ENCODE peak calls at places on chromosomes 13 and 19, in four cellular contexts. One of them, this sample, is unnamed.

GRCh38 chr13:20160346-20161274 is at the start of gene GJA3:
- DNase-seq in fibroblast of lung: peak; percentile 29
- DNase-seq in neural progenitor cell: peak; percentile 84
- DNase-seq in mammary epithelial cell: peak; percentile 60
- DNase-seq in this sample: peak; percentile 36

GRCh38 chr19:29685326-29685725 is 20.1 kb downstream of the PLEKHF1 start:
- DNase-seq in fibroblast of lung: peak; percentile 29
- DNase-seq in neural progenitor cell: no peak
- DNase-seq in mammary epithelial cell: peak; percentile 31
- DNase-seq in this sample: no peak

GRCh38 chr19:46288896-46289588 is 7.8 kb upstream of the HIF3A start:
- DNase-seq in fibroblast of lung: peak; percentile 91
- DNase-seq in neural progenitor cell: no peak
- DNase-seq in mammary epithelial cell: peak; percentile 94
- DNase-seq in this sample: no peak

GRCh38 chr13:113741101-113741731 is 17.8 kb upstream of the TMEM255B start:
- DNase-seq in fibroblast of lung: no peak
- DNase-seq in neural progenitor cell: no peak
- DNase-seq in mammary epithelial cell: no peak
- DNase-seq in this sample: peak; percentile 56

GRCh38 chr19:31177230-31177629 is 172.0 kb downstream of the TSHZ3 start:
- DNase-seq in fibroblast of lung: no peak
- DNase-seq in neural progenitor cell: no peak
- DNase-seq in mammary epithelial cell: no peak
- DNase-seq in this sample: no peak

GRCh38 chr13:30158774-30159445 is 148.4 kb downstream of the KATNAL1 start:
- DNase-seq in fibroblast of lung: peak; percentile 68
- DNase-seq in neural progenitor cell: no peak
- DNase-seq in mammary epithelial cell: no peak
- DNase-seq in this sample: no peak

GRCh38 chr19:40337594-40337993 is 10.6 kb downstream of the C19orf47 start:
- DNase-seq in fibroblast of lung: no peak
- DNase-seq in neural progenitor cell: no peak
- DNase-seq in mammary epithelial cell: no peak
- DNase-seq in this sample: no peak

GRCh38 chr13:33723772-33724435 is 94.0 kb upstream of the RFC3 start:
- DNase-seq in fibroblast of lung: peak; percentile 91
- DNase-seq in neural progenitor cell: peak; percentile 88
- DNase-seq in mammary epithelial cell: peak; percentile 64
- DNase-seq in this sample: peak; percentile 60

GRCh38 chr13:40064723-40065122 is 409.3 kb downstream of the COG6 start:
- DNase-seq in fibroblast of lung: peak; percentile 93
- DNase-seq in neural progenitor cell: no peak
- DNase-seq in mammary epithelial cell: peak; percentile 80
- DNase-seq in this sample: no peak

GRCh38 chr13:37884026-37884425 is 14.5 kb upstream of the TRPC4 start:
- DNase-seq in fibroblast of lung: no peak
- DNase-seq in neural progenitor cell: no peak
- DNase-seq in mammary epithelial cell: no peak
- DNase-seq in this sample: no peak

GRCh38 chr19:15091918-15092753 is 10.1 kb downstream of the OR1I1 start:
- DNase-seq in fibroblast of lung: peak; percentile 77
- DNase-seq in neural progenitor cell: peak; percentile 84
- DNase-seq in mammary epithelial cell: peak; percentile 41
- DNase-seq in this sample: peak; percentile 60

GRCh38 chr13:110726726-110727125 is 13.2 kb downstream of the ING1 start:
- DNase-seq in fibroblast of lung: no peak
- DNase-seq in neural progenitor cell: no peak
- DNase-seq in mammary epithelial cell: no peak
- DNase-seq in this sample: no peak

GRCh38 chr13:36763322-36763721 is 55.7 kb upstream of the RFXAP start:
- DNase-seq in fibroblast of lung: no peak
- DNase-seq in neural progenitor cell: no peak
- DNase-seq in mammary epithelial cell: no peak
- DNase-seq in this sample: no peak

GRCh38 chr19:34067861-34068271 is 104.4 kb upstream of the LSM14A start:
- DNase-seq in fibroblast of lung: no peak
- DNase-seq in neural progenitor cell: no peak
- DNase-seq in mammary epithelial cell: no peak
- DNase-seq in this sample: no peak

GRCh38 chr13:70016116-70016515 is 91.5 kb upstream of the ATXN8OS start:
- DNase-seq in fibroblast of lung: no peak
- DNase-seq in neural progenitor cell: no peak
- DNase-seq in mammary epithelial cell: no peak
- DNase-seq in this sample: no peak

GRCh38 chr19:17103177-17103576 is 27.6 kb downstream of the MYO9B start:
- DNase-seq in fibroblast of lung: peak; percentile 70
- DNase-seq in neural progenitor cell: peak; percentile 26
- DNase-seq in mammary epithelial cell: peak; percentile 26
- DNase-seq in this sample: peak; percentile 30

GRCh38 chr19:10543420-10544241 is at the start of gene ATG4D:
- DNase-seq in fibroblast of lung: peak; percentile 61
- DNase-seq in neural progenitor cell: peak; percentile 93
- DNase-seq in mammary epithelial cell: peak; percentile 68
- DNase-seq in this sample: peak; percentile 89

GRCh38 chr13:23391752-23392151 is 41.8 kb downstream of the SACS start:
- DNase-seq in fibroblast of lung: no peak
- DNase-seq in neural progenitor cell: no peak
- DNase-seq in mammary epithelial cell: no peak
- DNase-seq in this sample: no peak

GRCh38 chr13:37026778-37027177 is 26.2 kb downstream of the EXOSC8 start:
- DNase-seq in fibroblast of lung: no peak
- DNase-seq in neural progenitor cell: no peak
- DNase-seq in mammary epithelial cell: no peak
- DNase-seq in this sample: no peak

GRCh38 chr13:42971670-42972355 is 20.2 kb downstream of the EPSTI1 start:
- DNase-seq in fibroblast of lung: no peak
- DNase-seq in neural progenitor cell: no peak
- DNase-seq in mammary epithelial cell: no peak
- DNase-seq in this sample: no peak

GRCh38 chr13:31625115-31625514 is 114.2 kb upstream of the RXFP2 start:
- DNase-seq in fibroblast of lung: no peak
- DNase-seq in neural progenitor cell: no peak
- DNase-seq in mammary epithelial cell: no peak
- DNase-seq in this sample: no peak

GRCh38 chr13:99542788-99543406 is 41.6 kb downstream of the TM9SF2 start:
- DNase-seq in fibroblast of lung: no peak
- DNase-seq in neural progenitor cell: no peak
- DNase-seq in mammary epithelial cell: no peak
- DNase-seq in this sample: no peak

GRCh38 chr13:74443623-74444022 is 309.4 kb upstream of the KLF12 start:
- DNase-seq in fibroblast of lung: peak; percentile 83
- DNase-seq in neural progenitor cell: no peak
- DNase-seq in mammary epithelial cell: peak; percentile 79
- DNase-seq in this sample: no peak

GRCh38 chr13:19618925-19619324 is 14.5 kb upstream of the MPHOSPH8 start:
- DNase-seq in fibroblast of lung: peak; percentile 54
- DNase-seq in neural progenitor cell: peak; percentile 36
- DNase-seq in mammary epithelial cell: no peak
- DNase-seq in this sample: peak; percentile 24

GRCh38 chr19:50669319-50670101 is 20.3 kb downstream of the C19orf81 start:
- DNase-seq in fibroblast of lung: peak; percentile 25
- DNase-seq in neural progenitor cell: no peak
- DNase-seq in mammary epithelial cell: no peak
- DNase-seq in this sample: peak; percentile 48
- TF ChIP-seq EZH2 in fibroblast of lung: peak; percentile 83
- TF ChIP-seq EZH2 in neural progenitor cell: no peak
- TF ChIP-seq EZH2 in mammary epithelial cell: peak; percentile 89
- TF ChIP-seq EZH2 in this sample: no peak

GRCh38 chr19:6720369-6721112 is at the start of gene C3:
- DNase-seq in fibroblast of lung: peak; percentile 36
- DNase-seq in neural progenitor cell: no peak
- DNase-seq in mammary epithelial cell: peak; percentile 91
- DNase-seq in this sample: no peak
- H3K4me1 ChIP-seq in fibroblast of lung: no peaks in the 10 kb centered on the region
- H3K4me1 ChIP-seq in neural progenitor cell: no peaks in the 10 kb centered on the region
- H3K4me1 ChIP-seq in mammary epithelial cell: peaks cover 35% of the 10 kb centered on the region
- H3K4me1 ChIP-seq in this sample: no peaks in the 10 kb centered on the region

GRCh38 chr19:13017306-13018036 is 22.2 kb downstream of the NFIX start:
- DNase-seq in fibroblast of lung: peak; percentile 16
- DNase-seq in neural progenitor cell: no peak
- DNase-seq in mammary epithelial cell: peak; percentile 43
- DNase-seq in this sample: no peak
- TF ChIP-seq EZH2 in fibroblast of lung: no peak
- TF ChIP-seq EZH2 in neural progenitor cell: peak; percentile 79
- TF ChIP-seq EZH2 in mammary epithelial cell: no peak
- TF ChIP-seq EZH2 in this sample: no peak

GRCh38 chr19:48868196-48868886 is at the start of gene PLEKHA4:
- DNase-seq in fibroblast of lung: peak; percentile 50
- DNase-seq in neural progenitor cell: peak; percentile 33
- DNase-seq in mammary epithelial cell: peak; percentile 54
- DNase-seq in this sample: no peak

GRCh38 chr19:48866692-48867091 is 1.7 kb downstream of the PLEKHA4 start:
- DNase-seq in fibroblast of lung: no peak
- DNase-seq in neural progenitor cell: no peak
- DNase-seq in mammary epithelial cell: no peak
- DNase-seq in this sample: no peak

GRCh38 chr19:48870048-48870447 is 1.6 kb upstream of the PLEKHA4 start:
- DNase-seq in fibroblast of lung: no peak
- DNase-seq in neural progenitor cell: no peak
- DNase-seq in mammary epithelial cell: no peak
- DNase-seq in this sample: no peak

GRCh38 chr19:48867119-48867921 is 1.1 kb downstream of the PLEKHA4 start:
- DNase-seq in fibroblast of lung: no peak
- DNase-seq in neural progenitor cell: no peak
- DNase-seq in mammary epithelial cell: no peak
- DNase-seq in this sample: no peak

GRCh38 chr19:48867922-48868195 is 558 bp downstream of the PLEKHA4 start:
- DNase-seq in fibroblast of lung: no peak
- DNase-seq in neural progenitor cell: peak; percentile 6
- DNase-seq in mammary epithelial cell: no peak
- DNase-seq in this sample: no peak
- H3K4me1 ChIP-seq in fibroblast of lung: peaks cover 7% of the 10 kb centered on the region
- H3K4me1 ChIP-seq in neural progenitor cell: peaks cover 23% of the 10 kb centered on the region
- H3K4me1 ChIP-seq in mammary epithelial cell: peaks cover 21% of the 10 kb centered on the region
- H3K4me1 ChIP-seq in this sample: peaks cover 7% of the 10 kb centered on the region

GRCh38 chr13:61414686-61415664 is 674 bp downstream of the PCDH20 start:
- DNase-seq in fibroblast of lung: peak; percentile 47
- DNase-seq in neural progenitor cell: peak; percentile 91
- DNase-seq in mammary epithelial cell: peak; percentile 6
- DNase-seq in this sample: no peak
- TF ChIP-seq EZH2 in fibroblast of lung: no peak
- TF ChIP-seq EZH2 in neural progenitor cell: no peak
- TF ChIP-seq EZH2 in mammary epithelial cell: peak; percentile 74
- TF ChIP-seq EZH2 in this sample: no peak